ENCODE peak calls at places on chromosome 22, in four cellular contexts. L, G, O and T are unnamed samples.
A peak's percentile ranks its signal among the peaks of the same experiment; 100 is the strongest.

GRCh38 chr22:22897036-22897435 is 9.4 kb downstream of the IGLL5 start:
- DNase-seq in L (no peak), G (no peak), O (no peak), T (no peak)

GRCh38 chr22:37994982-37995381 is 10.6 kb upstream of the SOX10 start:
- DNase-seq in L (no peak), G (no peak), O (no peak), T (no peak)

GRCh38 chr22:24894998-24895397 is 51.5 kb downstream of the LHFPL7 start:
- DNase-seq in L (no peak), G (no peak), O (peak; percentile 61), T (peak; percentile 85)

GRCh38 chr22:17918840-17919239 is 105.5 kb downstream of the MICAL3 start:
- DNase-seq in L (no peak), G (no peak), O (no peak), T (no peak)

GRCh38 chr22:21449531-21450319 is 17.5 kb upstream of the TMEM191C start:
- DNase-seq in L (no peak), G (no peak), O (no peak), T (no peak)

GRCh38 chr22:20430641-20431519 is 6.7 kb downstream of the SCARF2 start:
- DNase-seq in L (no peak), G (no peak), O (no peak), T (peak; percentile 57)

GRCh38 chr22:23409976-23410375 is 170.1 kb downstream of the IGLL1 start:
- DNase-seq in L (no peak), G (no peak), O (no peak), T (no peak)

GRCh38 chr22:29877620-29878019 is 5.4 kb upstream of the MTMR3 start:
- DNase-seq in L (no peak), G (no peak), O (no peak), T (no peak)

GRCh38 chr22:23068096-23068831 is 2.1 kb upstream of the GNAZ start:
- DNase-seq in L (no peak), G (no peak), O (no peak), T (no peak)

GRCh38 chr22:46149998-46150549 is at the start of gene PPARA:
- DNase-seq in L (no peak), G (peak; percentile 77), O (peak; percentile 46), T (peak; percentile 100)

GRCh38 chr22:23192133-23192532 is 11.8 kb downstream of the BCR start:
- DNase-seq in L (no peak), G (peak; percentile 60), O (no peak), T (no peak)

GRCh38 chr22:36253523-36254490 is 874 bp downstream of the APOL1 start:
- DNase-seq in L (no peak), G (peak; percentile 57), O (no peak), T (peak; percentile 29)
- H2AFZ ChIP-seq in L (no peak overlapping the region), G (peak overlapping the region; percentile 79), O (no peak overlapping the region), T (no peak overlapping the region)

DNA sequence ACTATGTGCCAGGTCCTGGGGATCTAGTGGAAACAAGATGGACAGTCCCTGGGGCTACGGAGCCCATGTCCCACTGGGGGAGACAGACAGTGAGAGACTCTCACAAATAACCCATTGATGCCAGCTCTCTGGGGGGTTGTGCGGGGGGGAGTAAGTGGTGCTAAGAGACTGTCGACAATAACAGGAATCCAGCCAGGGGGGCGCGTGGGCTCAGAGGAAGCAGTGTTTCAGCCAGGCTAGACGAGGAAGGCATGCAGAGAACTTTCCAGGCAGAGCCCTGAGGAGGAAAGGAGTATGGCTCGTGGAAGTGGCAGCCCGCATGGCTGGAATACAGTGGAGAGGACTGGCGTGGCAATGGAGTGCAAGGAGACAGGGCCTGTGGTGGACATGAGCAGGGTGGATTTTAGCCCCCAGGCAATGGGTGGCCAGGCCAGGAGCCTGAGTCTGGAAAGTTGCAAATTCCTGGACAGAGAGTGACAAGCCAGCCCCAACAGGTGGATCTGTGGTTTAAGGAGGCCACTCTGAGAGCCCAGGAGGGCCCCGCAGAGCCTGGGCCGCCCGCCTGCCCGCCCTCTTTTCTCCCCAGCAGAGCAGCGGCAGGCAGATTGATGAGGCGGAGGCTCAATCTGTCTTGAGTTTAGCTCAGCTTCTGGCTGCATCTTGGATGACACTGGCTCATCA is 40.0 kb upstream of the TCF20 start:
- DNase-seq in L (no peak), G (no peak), O (no peak), T (no peak)
- TF ChIP-seq YY1 in L (no peak), G (no peak), O (no peak), T (no peak)

GRCh38 chr22:47167056-47167455 is 404.6 kb downstream of the TBC1D22A start:
- DNase-seq in L (no peak), G (no peak), O (no peak), T (no peak)

GRCh38 chr22:47165338-47165931 is 403.0 kb downstream of the TBC1D22A start:
- DNase-seq in L (no peak), G (no peak), O (no peak), T (no peak)

GRCh38 chr22:47164514-47165337 is 402.3 kb downstream of the TBC1D22A start:
- DNase-seq in L (no peak), G (no peak), O (peak; percentile 71), T (no peak)

GRCh38 chr22:47166446-47167016 is 404.1 kb downstream of the TBC1D22A start:
- DNase-seq in L (no peak), G (no peak), O (no peak), T (no peak)

GRCh38 chr22:47165998-47166397 is 403.5 kb downstream of the TBC1D22A start:
- DNase-seq in L (no peak), G (no peak), O (no peak), T (no peak)
- TF ChIP-seq GABPA in L (no peak), G (no peak), O (no peak), T (no peak)

GRCh38 chr22:43255299-43255698 is 68.4 kb upstream of the TTLL12 start:
- DNase-seq in L (no peak), G (no peak), O (no peak), T (no peak)

GRCh38 chr22:43260818-43261217 is 73.9 kb upstream of the TTLL12 start:
- DNase-seq in L (no peak), G (no peak), O (no peak), T (no peak)

GRCh38 chr22:43256569-43257360 is 69.8 kb upstream of the TTLL12 start:
- DNase-seq in L (no peak), G (no peak), O (no peak), T (peak; percentile 72)

GRCh38 chr22:43260346-43260745 is 73.4 kb upstream of the TTLL12 start:
- DNase-seq in L (no peak), G (no peak), O (no peak), T (no peak)

GRCh38 chr22:43257549-43257948 is 70.6 kb upstream of the TTLL12 start:
- DNase-seq in L (no peak), G (no peak), O (no peak), T (no peak)
- H2AFZ ChIP-seq in L (no peak overlapping the region), G (no peak overlapping the region), O (no peak overlapping the region), T (no peak overlapping the region)

GRCh38 chr22:50308597-50308935 is 1.1 kb upstream of the PLXNB2 start:
- DNase-seq in L (no peak), G (peak; percentile 82), O (peak; percentile 59), T (no peak)

GRCh38 chr22:50307891-50308596 is 598 bp upstream of the PLXNB2 start:
- DNase-seq in L (no peak), G (no peak), O (no peak), T (no peak)

GRCh38 chr22:50309601-50309991 is 2.1 kb upstream of the PLXNB2 start:
- DNase-seq in L (no peak), G (no peak), O (no peak), T (no peak)

GRCh38 chr22:50310209-50310722 is 2.8 kb upstream of the PLXNB2 start:
- DNase-seq in L (no peak), G (no peak), O (peak; percentile 69), T (no peak)

GRCh38 chr22:50308986-50309600 is 1.6 kb upstream of the PLXNB2 start:
- DNase-seq in L (no peak), G (no peak), O (no peak), T (no peak)
- TF ChIP-seq YY1 in L (no peak), G (no peak), O (no peak), T (no peak)